ENCODE peak calls at places on chromosomes 6 and 20, in five cellular contexts. T is AG09319, D is transverse colon, L is choroid plexus epithelial cell, K is sigmoid colon. N is an unnamed sample.

GRCh38 chr6:13683038-13683437 is 28.6 kb downstream of the RANBP9 start:
- DNase-seq in T (no peak), D (no peak), L (no peak), K (no peak), N (no peak)

GRCh38 chr6:126066068-126067048 is 80.0 kb downstream of the TRMT11 start:
- DNase-seq in T (no peak), D (no peak), L (peak), K (no peak), N (no peak)

GRCh38 chr6:31892821-31893220 is 4.7 kb downstream of the EHMT2 start:
- DNase-seq in T (no peak), D (no peak), L (no peak), K (no peak), N (no peak)

GRCh38 chr6:10759884-10760329 is 12.3 kb downstream of the TMEM14B start:
- DNase-seq in T (no peak), D (no peak), L (peak), K (peak), N (peak)

GRCh38 chr20:33480071-33480470 is 9.8 kb upstream of the CBFA2T2 start:
- DNase-seq in T (no peak), D (peak), L (no peak), K (no peak), N (no peak)

GRCh38 chr6:32845381-32845884 is 1.6 kb upstream of the PSMB8 start:
- DNase-seq in T (no peak), D (peak), L (no peak), K (peak), N (no peak)

GRCh38 chr20:31712564-31713311 is 9.9 kb downstream of the BCL2L1 start:
- DNase-seq in T (no peak), D (peak), L (peak), K (peak), N (peak)

GRCh38 chr20:2417142-2417541 is 36.4 kb downstream of the TGM6 start:
- DNase-seq in T (no peak), D (no peak), L (no peak), K (no peak), N (no peak)

GRCh38 chr6:100084301-100085161 is 90.5 kb upstream of the MCHR2 start:
- DNase-seq in T (no peak), D (no peak), L (no peak), K (no peak), N (no peak)

GRCh38 chr6:116866281-116866871 is 10.7 kb upstream of the RFX6 start:
- DNase-seq in T (no peak), D (no peak), L (peak), K (no peak), N (no peak)

GRCh38 chr6:144264270-144265060 is 20.7 kb upstream of the UTRN start:
- DNase-seq in T (peak), D (no peak), L (peak), K (no peak), N (peak)

GRCh38 chr6:107116328-107116892 is 1.1 kb upstream of the BEND3 start:
- DNase-seq in T (no peak), D (peak), L (peak), K (peak), N (peak)

GRCh38 chr20:15848126-15848525 is 725.1 kb downstream of the KIF16B start:
- DNase-seq in T (no peak), D (no peak), L (no peak), K (no peak), N (no peak)

GRCh38 chr6:161264181-161264580 is 9.7 kb downstream of the AGPAT4 start:
- DNase-seq in T (no peak), D (no peak), L (no peak), K (peak), N (no peak)

GRCh38 chr6:40427196-40427595 is 160.0 kb downstream of the LRFN2 start:
- DNase-seq in T (no peak), D (no peak), L (no peak), K (no peak), N (no peak)

DNA sequence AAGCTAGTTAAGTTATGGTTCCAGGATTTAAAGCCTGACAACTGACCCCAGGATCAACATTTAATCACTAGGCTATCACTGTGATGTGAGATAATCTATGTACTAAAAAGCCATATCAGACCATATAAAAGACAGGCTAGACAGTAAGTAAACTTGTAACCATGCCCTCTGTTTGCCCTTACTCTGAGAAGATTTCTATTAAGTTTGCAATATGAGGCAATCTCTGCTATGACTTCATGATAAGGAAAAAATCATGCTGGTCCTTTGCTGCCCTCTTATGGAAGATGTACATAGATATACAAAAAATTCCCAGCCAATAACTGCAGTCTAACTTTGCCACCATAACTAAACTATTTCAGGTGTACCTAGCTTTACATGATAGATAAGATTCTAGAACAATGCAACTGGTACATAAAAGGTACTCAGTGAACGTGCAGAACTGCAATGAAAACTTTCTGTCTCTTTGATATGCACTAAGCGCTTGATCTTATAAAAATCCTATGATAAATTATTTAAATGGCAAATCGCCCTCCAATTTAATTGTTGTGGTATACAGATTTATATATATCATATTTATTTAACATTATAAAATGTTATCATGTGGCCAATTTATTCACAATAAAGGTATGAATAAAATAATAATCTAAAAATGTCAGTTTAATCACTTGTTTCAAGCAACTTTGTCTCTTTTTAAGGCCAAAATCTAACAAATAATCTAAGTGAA is 70.5 kb downstream of the FAM217A start:
- DNase-seq in T (peak), D (no peak), L (peak), K (no peak), N (peak)
- TF ChIP-seq CTCF in T (peak), D (peak), L (peak), K (peak), N (peak)

GRCh38 chr20:54177378-54177777 is 3.6 kb upstream of the CYP24A1 start:
- DNase-seq in T (no peak), D (no peak), L (no peak), K (no peak), N (no peak)
- TF ChIP-seq CTCF in T (no peak), D (no peak), L (no peak), K (no peak), N (no peak)

GRCh38 chr6:135311446-135312200 is 130.5 kb downstream of the MYB start:
- DNase-seq in T (no peak), D (no peak), L (no peak), K (no peak), N (no peak)

GRCh38 chr6:135310291-135310690 is 129.2 kb downstream of the MYB start:
- DNase-seq in T (no peak), D (no peak), L (peak), K (no peak), N (no peak)

GRCh38 chr6:135319819-135320218 is 138.7 kb downstream of the MYB start:
- DNase-seq in T (no peak), D (no peak), L (no peak), K (no peak), N (no peak)

GRCh38 chr6:135318728-135319469 is 137.8 kb downstream of the MYB start:
- DNase-seq in T (no peak), D (no peak), L (no peak), K (no peak), N (no peak)

DNA sequence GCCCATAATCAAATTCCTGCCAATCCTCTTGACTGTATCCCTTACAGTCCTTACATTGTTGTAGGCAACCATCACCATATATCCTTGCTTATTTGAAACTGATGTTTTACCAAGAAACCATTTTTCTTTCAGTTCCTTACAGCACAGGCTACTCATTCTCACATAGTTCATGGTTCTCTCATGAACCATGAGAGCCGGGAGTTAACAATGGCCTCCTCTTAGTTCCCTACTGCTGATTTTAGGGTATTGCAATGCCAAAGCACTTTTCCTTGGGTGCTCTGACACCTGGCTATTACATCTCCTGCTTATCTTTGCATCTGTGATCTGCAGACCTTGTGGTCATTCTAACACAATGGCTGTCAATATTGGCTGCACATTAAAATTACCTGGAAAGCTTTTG is 133.4 kb downstream of the MYB start:
- DNase-seq in T (no peak), D (no peak), L (no peak), K (no peak), N (no peak)
- TF ChIP-seq CTCF in T (no peak), D (no peak), L (no peak), K (no peak), N (no peak)

GRCh38 chr20:22921595-22922421 is 113.3 kb upstream of the SSTR4 start:
- DNase-seq in T (peak), D (no peak), L (peak), K (no peak), N (no peak)
- TF ChIP-seq CTCF in T (no peak), D (no peak), L (no peak), K (no peak), N (no peak)

DNA sequence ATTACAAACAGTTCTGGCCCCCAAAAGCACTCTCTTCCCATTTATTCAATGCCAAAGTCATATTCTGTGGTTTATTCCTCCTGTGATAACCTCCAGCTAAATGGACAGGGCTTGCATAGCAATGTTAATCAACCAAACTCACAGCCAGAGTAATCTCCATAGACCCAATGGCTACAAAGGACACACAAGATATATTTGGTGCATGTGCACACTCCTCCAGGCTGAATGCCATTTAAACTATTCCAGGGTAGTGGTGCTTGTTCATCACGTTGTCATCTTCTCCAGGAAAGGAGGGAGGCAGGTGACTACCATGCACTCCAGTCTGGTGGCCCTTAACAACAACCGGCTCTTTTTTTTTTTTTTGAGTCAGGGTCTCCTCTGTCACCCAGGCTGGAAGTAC is 56.8 kb downstream of the B3GAT2 start:
- DNase-seq in T (no peak), D (no peak), L (no peak), K (no peak), N (no peak)
- TF ChIP-seq CTCF in T (no peak), D (no peak), L (no peak), K (no peak), N (no peak)

DNA sequence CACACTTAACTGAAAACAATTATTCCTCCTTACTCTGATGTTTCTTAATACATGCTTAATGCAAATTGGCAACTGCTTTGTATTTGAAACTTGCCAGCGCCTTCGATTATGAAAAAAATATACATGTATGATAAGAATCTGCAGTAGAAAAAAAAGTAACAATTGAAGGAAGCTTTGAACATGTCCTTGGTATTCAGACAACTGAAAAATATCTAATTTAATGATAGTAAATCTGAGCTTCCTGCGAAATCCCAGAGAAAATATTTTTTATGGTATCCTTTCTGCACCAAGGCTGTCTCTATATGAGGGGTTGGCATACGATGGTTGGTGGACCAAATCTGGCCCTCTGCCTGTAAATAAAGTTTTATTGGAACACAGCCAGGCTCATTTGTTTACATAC is 186.2 kb downstream of the HDGFL1 start:
- DNase-seq in T (no peak), D (no peak), L (no peak), K (no peak), N (no peak)
- TF ChIP-seq CTCF in T (no peak), D (no peak), L (no peak), K (no peak), N (no peak)

GRCh38 chr6:20879121-20879520 is 344.9 kb downstream of the CDKAL1 start:
- DNase-seq in T (no peak), D (no peak), L (no peak), K (no peak), N (no peak)

GRCh38 chr6:20877008-20877937 is 343.0 kb downstream of the CDKAL1 start:
- DNase-seq in T (peak), D (peak), L (peak), K (peak), N (peak)

GRCh38 chr6:20873425-20874190 is 339.4 kb downstream of the CDKAL1 start:
- DNase-seq in T (no peak), D (no peak), L (peak), K (no peak), N (peak)

GRCh38 chr6:20876016-20876415 is 341.8 kb downstream of the CDKAL1 start:
- DNase-seq in T (peak), D (no peak), L (peak), K (no peak), N (peak)

GRCh38 chr6:20875369-20875963 is 341.2 kb downstream of the CDKAL1 start:
- DNase-seq in T (no peak), D (no peak), L (peak), K (no peak), N (peak)
- TF ChIP-seq CTCF in T (peak), D (no peak), L (peak), K (no peak), N (peak)

GRCh38 chr6:26543953-26544352 is 5.8 kb downstream of the HMGN4 start:
- DNase-seq in T (no peak), D (no peak), L (peak), K (no peak), N (no peak)
- TF ChIP-seq CTCF in T (peak), D (peak), L (peak), K (no peak), N (peak)

GRCh38 chr6:164455835-164456234 is 853.6 kb downstream of the C6orf118 start:
- DNase-seq in T (no peak), D (no peak), L (no peak), K (no peak), N (no peak)
- TF ChIP-seq CTCF in T (no peak), D (no peak), L (no peak), K (no peak), N (no peak)

GRCh38 chr6:124869412-124869811 is 92.8 kb upstream of the RNF217 start:
- DNase-seq in T (no peak), D (no peak), L (peak), K (no peak), N (no peak)

GRCh38 chr6:124872361-124873065 is 89.7 kb upstream of the RNF217 start:
- DNase-seq in T (no peak), D (no peak), L (no peak), K (no peak), N (no peak)

GRCh38 chr6:124873066-124873410 is 89.2 kb upstream of the RNF217 start:
- DNase-seq in T (no peak), D (no peak), L (no peak), K (no peak), N (no peak)

GRCh38 chr6:124868476-124868875 is 93.8 kb upstream of the RNF217 start:
- DNase-seq in T (no peak), D (no peak), L (peak), K (no peak), N (no peak)

GRCh38 chr6:124870611-124871201 is 91.5 kb upstream of the RNF217 start:
- DNase-seq in T (no peak), D (no peak), L (peak), K (no peak), N (peak)
- TF ChIP-seq CTCF in T (peak), D (peak), L (peak), K (peak), N (peak)